ENCODE peak calls at places on chromosomes 11 and 22, in six cellular contexts. J is NCI-H1417; R is stimulated activated CD4-positive, alpha-beta T cell treated with anti-CD3 and anti-CD28 coated beads, TNF-alpha, amount 100 ng/mL, for 4 hours; H is Peyer's patch; U is Ammon's horn; Q is adrenal gland. X is an unnamed sample.

GRCh38 chr22:35109613-35110012 is 43.7 kb downstream of the ISX start:
- DNase-seq in Q (no peak), U (no peak), J (no peak), R (no peak), H (peak), X (no peak)

GRCh38 chr22:38984224-38984623 is 2.1 kb downstream of the APOBEC3B start:
- DNase-seq in R (no peak), J (peak), Q (no peak), H (no peak), U (no peak), X (no peak)

GRCh38 chr22:29231971-29232959 is 26.6 kb downstream of the EMID1 start:
- DNase-seq in U (no peak), J (no peak), Q (peak), H (no peak), R (no peak), X (no peak)

GRCh38 chr11:73931951-73932350 is 18.9 kb upstream of the DNAJB13 start:
- DNase-seq in J (no peak), Q (no peak), R (no peak), U (no peak), H (no peak), X (no peak)

GRCh38 chr11:118290923-118291322 is 13.6 kb upstream of the CD3E start:
- DNase-seq in Q (peak), R (no peak), J (peak), U (peak), H (peak), X (no peak)

GRCh38 chr11:75577198-75577597 is 15.1 kb downstream of the SERPINH1 start:
- DNase-seq in R (no peak), U (no peak), Q (peak), J (peak), H (peak), X (no peak)

GRCh38 chr11:124746621-124747243 is 5.3 kb downstream of the VSIG2 start:
- DNase-seq in R (peak), H (peak), Q (peak), J (peak), U (no peak), X (peak)

GRCh38 chr11:3161309-3161708 is 3.8 kb downstream of the OSBPL5 start:
- DNase-seq in Q (no peak), J (no peak), H (no peak), U (no peak), R (no peak), X (no peak)

GRCh38 chr11:36594316-36594989 is at the start of gene IFTAP:
- DNase-seq in J (peak), R (no peak), Q (peak), U (peak), H (peak), X (peak)

GRCh38 chr11:124961972-124962609 is 8.1 kb downstream of the CCDC15 start:
- DNase-seq in U (peak), Q (no peak), J (peak), R (no peak), H (no peak), X (no peak)

GRCh38 chr11:14454861-14455632 is 44.6 kb downstream of the COPB1 start:
- DNase-seq in U (peak), H (no peak), R (no peak), J (peak), Q (peak), X (no peak)

GRCh38 chr11:92413757-92414513 is 189.3 kb downstream of the FAT3 start:
- DNase-seq in J (no peak), H (no peak), Q (no peak), U (no peak), R (no peak), X (no peak)

GRCh38 chr11:75715688-75716087 is 1.9 kb upstream of the MOGAT2 start:
- DNase-seq in J (no peak), U (no peak), H (no peak), Q (no peak), R (no peak), X (no peak)

GRCh38 chr11:121762820-121763219 is 310.1 kb upstream of the SORL1-AS1 start:
- DNase-seq in R (no peak), H (no peak), U (peak), J (peak), Q (peak), X (no peak)

GRCh38 chr11:95503047-95503446 is 272.0 kb upstream of the SESN3 start:
- DNase-seq in R (no peak), Q (no peak), H (no peak), J (no peak), U (no peak), X (no peak)

GRCh38 chr11:70883323-70883940 is 368.9 kb downstream of the SHANK2 start:
- DNase-seq in R (no peak), J (no peak), Q (no peak), H (no peak), U (no peak), X (no peak)

GRCh38 chr11:22510741-22511140 is 114.9 kb downstream of the FANCF start:
- DNase-seq in R (no peak), H (no peak), Q (no peak), U (no peak), J (no peak), X (no peak)

GRCh38 chr11:66081505-66081904 is 11.4 kb downstream of the PACS1 start:
- DNase-seq in J (no peak), Q (peak), H (peak), U (peak), R (no peak), X (no peak)

GRCh38 chr11:126764221-126764620 is 236.3 kb downstream of the KIRREL3 start:
- DNase-seq in H (no peak), Q (no peak), U (peak), J (peak), R (no peak), X (no peak)

GRCh38 chr11:35688023-35688422 is 25.4 kb downstream of the TRIM44 start:
- DNase-seq in H (no peak), U (no peak), J (no peak), Q (no peak), R (no peak), X (no peak)

GRCh38 chr22:48318575-48319320 is 1508.9 kb downstream of the BRD1 start:
- DNase-seq in Q (no peak), R (no peak), U (no peak), J (no peak), H (peak), X (no peak)

GRCh38 chr11:103358251-103358650 is 249.0 kb downstream of the DYNC2H1 start:
- DNase-seq in H (no peak), J (no peak), U (no peak), R (no peak), Q (no peak), X (no peak)

GRCh38 chr11:76624515-76625379 is 45.8 kb downstream of the LRRC32 start:
- DNase-seq in Q (no peak), U (no peak), H (peak), J (no peak), R (no peak), X (no peak)

GRCh38 chr11:76445122-76446084 is 585 bp downstream of the EMSY start:
- DNase-seq in U (peak), Q (peak), R (peak), J (peak), H (peak), X (peak)

GRCh38 chr11:9838229-9838628 is 174.4 kb downstream of the SWAP70 start:
- DNase-seq in J (no peak), H (no peak), Q (no peak), U (no peak), R (no peak), X (no peak)

GRCh38 chr11:88363566-88364169 is 26.1 kb upstream of the CTSC start:
- DNase-seq in Q (no peak), U (no peak), R (no peak), H (no peak), J (no peak), X (no peak)

GRCh38 chr11:123653997-123654565 is 343 bp downstream of the SCN3B start:
- DNase-seq in H (peak), Q (peak), U (no peak), R (no peak), J (peak), X (no peak)

GRCh38 chr11:108947654-108948570 is 283.0 kb downstream of the DDX10 start:
- DNase-seq in Q (no peak), J (no peak), R (no peak), H (no peak), U (no peak), X (no peak)

GRCh38 chr11:122305426-122305825 is 189.4 kb upstream of the BLID start:
- DNase-seq in U (no peak), H (no peak), J (no peak), R (no peak), Q (no peak), X (no peak)

GRCh38 chr11:93225642-93226041 is 27.9 kb upstream of the SLC36A4 start:
- DNase-seq in J (peak), R (no peak), Q (no peak), U (peak), H (no peak), X (no peak)

GRCh38 chr11:72307439-72307838 is 63.5 kb upstream of the PHOX2A start:
- DNase-seq in H (no peak), Q (no peak), J (no peak), R (no peak), U (no peak), X (no peak)

GRCh38 chr11:2799881-2800654 is 85.5 kb downstream of the CDKN1C start:
- DNase-seq in J (no peak), Q (peak), H (peak), U (no peak), R (no peak), X (peak)

X was measured in activated naive CD4-positive, alpha-beta T cell treated with anti-CD3 and anti-CD28 coated beads, Interleukin-2, amount 50 U/mL, for 72 hours.